ENCODE peak calls at places on chromosomes 5 and 9, in six cellular contexts. X, Z, R, V, F and B are unnamed samples. For H3K4me1, the result is how much of the 10 kb centered on the place peaks cover.

GRCh38 chr5:159504857-159505304 is 174.6 kb upstream of the IL12B start:
- DNase-seq in X (peak), F (no peak), V (peak), R (no peak), Z (peak), B (peak)

GRCh38 chr9:121154782-121155181 is 46.9 kb downstream of the RAB14 start:
- DNase-seq in X (peak), Z (no peak), V (no peak), F (no peak), R (no peak), B (no peak)

GRCh38 chr5:113974976-113975375 is 386.9 kb upstream of the KCNN2 start:
- DNase-seq in F (no peak), V (no peak), Z (no peak), R (no peak), X (no peak), B (no peak)

GRCh38 chr5:81878333-81878732 is 93.5 kb upstream of the ATG10 start:
- DNase-seq in F (no peak), V (no peak), R (no peak), X (no peak), Z (no peak), B (peak)

GRCh38 chr9:18343799-18344198 is 130.2 kb upstream of the ADAMTSL1 start:
- DNase-seq in X (peak), V (no peak), Z (no peak), F (no peak), R (no peak), B (peak)

GRCh38 chr5:78060421-78060820 is 234.1 kb downstream of the AP3B1 start:
- DNase-seq in R (no peak), Z (no peak), X (no peak), V (no peak), F (no peak), B (peak)

GRCh38 chr9:107169796-107170195 is 113.3 kb upstream of the RAD23B start:
- DNase-seq in R (no peak), Z (no peak), X (no peak), V (no peak), F (no peak), B (no peak)

GRCh38 chr5:80216753-80217596 is 38.9 kb downstream of the SERINC5 start:
- DNase-seq in R (no peak), F (no peak), Z (peak), X (no peak), V (peak), B (peak)

GRCh38 chr5:131647078-131647769 is 12.2 kb upstream of the RAPGEF6 start:
- DNase-seq in V (no peak), R (no peak), X (no peak), Z (no peak), F (no peak), B (no peak)

GRCh38 chr9:34518896-34519295 is 3.9 kb downstream of the ENHO start:
- DNase-seq in F (no peak), R (no peak), V (no peak), Z (no peak), X (no peak), B (no peak)

GRCh38 chr5:181221105-181221791 is 1.8 kb upstream of the TRIM41 start:
- DNase-seq in R (no peak), Z (no peak), X (no peak), V (peak), F (no peak), B (no peak)

GRCh38 chr9:35593581-35593980 is 11.5 kb upstream of the TESK1 start:
- DNase-seq in F (no peak), Z (no peak), V (no peak), R (no peak), X (no peak), B (no peak)
- TF ChIP-seq CTCF in F (no peak), Z (no peak), V (no peak), R (no peak), X (no peak), B (no peak)

GRCh38 chr9:110996436-110997224 is 41.6 kb downstream of the LPAR1 start:
- DNase-seq in X (peak), R (no peak), F (no peak), V (no peak), Z (no peak), B (no peak)
- H3K4me1 ChIP-seq in X (under half), R (under half), F (under half), V (under half), Z (under half), B (under half)

GRCh38 chr9:130060296-130060695 is 6.6 kb downstream of the GPR107 start:
- DNase-seq in F (no peak), V (no peak), R (no peak), X (no peak), Z (no peak), B (no peak)

GRCh38 chr9:130062750-130063149 is 9.0 kb downstream of the GPR107 start:
- DNase-seq in Z (no peak), R (no peak), X (no peak), V (no peak), F (no peak), B (no peak)

GRCh38 chr9:130058887-130059286 is 5.2 kb downstream of the GPR107 start:
- DNase-seq in F (no peak), X (no peak), V (no peak), R (no peak), Z (no peak), B (no peak)

GRCh38 chr9:130069048-130069447 is 15.3 kb downstream of the GPR107 start:
- DNase-seq in Z (no peak), X (no peak), F (no peak), V (no peak), R (no peak), B (no peak)

DNA sequence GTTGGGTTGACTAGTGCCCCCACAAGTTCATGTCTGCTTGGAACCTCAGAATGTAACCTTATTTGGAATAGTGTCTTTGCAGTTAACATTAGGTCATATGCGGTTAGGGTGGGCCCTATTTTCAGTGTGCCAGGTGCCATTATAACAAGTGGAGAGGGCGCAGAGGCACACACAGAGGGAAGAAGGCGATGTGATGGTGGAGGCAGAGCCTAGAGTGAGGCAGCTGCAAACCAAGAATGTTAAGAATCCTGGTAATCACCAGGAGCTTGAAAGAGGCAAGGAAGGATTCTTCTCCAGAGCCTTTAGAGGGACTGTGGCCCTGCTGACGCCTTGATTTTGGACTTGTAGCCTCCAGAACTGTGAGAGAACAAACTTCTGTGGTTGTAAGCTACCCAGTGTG is 10.9 kb downstream of the GPR107 start:
- DNase-seq in V (no peak), X (no peak), F (no peak), R (no peak), Z (no peak), B (peak)
- H3K4me3 ChIP-seq in V (no peak), X (no peak), F (no peak), R (no peak), Z (no peak), B (no peak)

GRCh38 chr5:179188636-179189035 is 128.5 kb downstream of the ZNF354C start:
- DNase-seq in V (no peak), X (no peak), R (no peak), F (no peak), Z (no peak), B (no peak)

GRCh38 chr5:179191506-179192184 is 131.5 kb downstream of the ZNF354C start:
- DNase-seq in R (peak), F (no peak), V (peak), X (no peak), Z (no peak), B (no peak)

GRCh38 chr5:179192185-179192890 is 132.2 kb downstream of the ZNF354C start:
- DNase-seq in R (peak), Z (no peak), X (no peak), V (peak), F (no peak), B (no peak)

GRCh38 chr5:179192891-179193470 is 132.8 kb downstream of the ZNF354C start:
- DNase-seq in V (peak), R (no peak), X (no peak), Z (no peak), F (no peak), B (no peak)

GRCh38 chr5:179190851-179191505 is 130.8 kb downstream of the ZNF354C start:
- DNase-seq in Z (no peak), X (no peak), V (peak), R (no peak), F (no peak), B (no peak)
- TF ChIP-seq CTCF in Z (no peak), X (no peak), V (no peak), R (no peak), F (no peak), B (no peak)

GRCh38 chr9:111298831-111299603 is 31.0 kb downstream of the OR2K2 start:
- DNase-seq in Z (peak), R (peak), X (peak), F (peak), V (peak), B (peak)

GRCh38 chr9:111300140-111300735 is 29.8 kb downstream of the OR2K2 start:
- DNase-seq in Z (no peak), F (no peak), V (no peak), R (no peak), X (no peak), B (no peak)

GRCh38 chr9:111298111-111298510 is 31.9 kb downstream of the OR2K2 start:
- DNase-seq in X (no peak), Z (no peak), V (no peak), R (no peak), F (no peak), B (no peak)

GRCh38 chr9:111294691-111295451 is 35.2 kb downstream of the OR2K2 start:
- DNase-seq in R (no peak), V (no peak), F (no peak), X (no peak), Z (no peak), B (no peak)

DNA sequence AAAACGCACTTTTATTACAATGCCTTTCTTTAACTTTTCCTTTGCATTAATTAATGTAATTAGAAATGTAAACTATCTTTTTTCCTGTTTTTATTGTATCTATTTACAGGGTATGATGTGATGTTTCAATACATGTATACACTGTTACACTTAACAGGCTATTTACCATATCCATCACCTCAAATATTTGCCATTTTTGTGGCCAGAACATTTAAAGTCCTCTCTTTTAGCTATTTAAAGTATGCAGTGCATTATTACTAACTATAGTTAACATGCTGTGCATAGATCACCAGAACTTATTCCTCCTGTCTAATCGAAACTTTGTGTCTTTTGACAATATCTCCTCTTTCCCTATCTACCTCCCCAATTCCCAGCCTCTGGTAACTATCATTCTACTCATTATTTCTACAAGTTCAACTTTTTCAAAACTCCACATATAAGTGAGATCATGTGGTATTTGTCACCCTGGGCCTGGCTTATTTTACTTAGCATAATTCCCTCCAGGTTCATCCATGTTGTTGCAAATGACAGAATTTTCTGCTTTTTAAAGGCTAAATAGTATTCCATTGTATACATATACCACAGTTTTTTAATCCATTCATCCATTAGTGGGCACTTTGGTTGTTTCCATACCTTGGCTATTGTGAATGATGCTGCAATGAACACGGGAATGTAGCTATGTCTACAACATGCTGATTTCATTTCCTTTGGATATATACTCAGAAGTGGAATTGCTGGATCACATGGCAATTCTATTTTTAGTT is 32.8 kb downstream of the OR2K2 start:
- DNase-seq in V (no peak), F (no peak), R (no peak), Z (no peak), X (no peak), B (peak)
- H3K4me1 ChIP-seq in V (under half), F (under half), R (under half), Z (under half), X (under half), B (under half)

GRCh38 chr9:136729926-136730325 is 12.8 kb downstream of the LCN10 start:
- DNase-seq in V (no peak), R (no peak), Z (peak), F (no peak), X (no peak), B (no peak)

GRCh38 chr9:136726631-136727191 is 14.3 kb downstream of the DIPK1B start:
- DNase-seq in Z (no peak), X (peak), F (peak), V (no peak), R (peak), B (no peak)

GRCh38 chr9:136729144-136729543 is 13.6 kb downstream of the LCN10 start:
- DNase-seq in R (no peak), Z (no peak), F (no peak), X (no peak), V (no peak), B (no peak)

GRCh38 chr9:136728080-136728547 is 14.6 kb downstream of the LCN10 start:
- DNase-seq in Z (peak), X (peak), V (peak), F (peak), R (peak), B (peak)

GRCh38 chr9:136728548-136729123 is 14.1 kb downstream of the LCN10 start:
- DNase-seq in X (no peak), Z (peak), F (no peak), V (no peak), R (peak), B (peak)
- H3K4me3 ChIP-seq in X (peak), Z (peak), F (peak), V (peak), R (peak), B (peak)

DNA sequence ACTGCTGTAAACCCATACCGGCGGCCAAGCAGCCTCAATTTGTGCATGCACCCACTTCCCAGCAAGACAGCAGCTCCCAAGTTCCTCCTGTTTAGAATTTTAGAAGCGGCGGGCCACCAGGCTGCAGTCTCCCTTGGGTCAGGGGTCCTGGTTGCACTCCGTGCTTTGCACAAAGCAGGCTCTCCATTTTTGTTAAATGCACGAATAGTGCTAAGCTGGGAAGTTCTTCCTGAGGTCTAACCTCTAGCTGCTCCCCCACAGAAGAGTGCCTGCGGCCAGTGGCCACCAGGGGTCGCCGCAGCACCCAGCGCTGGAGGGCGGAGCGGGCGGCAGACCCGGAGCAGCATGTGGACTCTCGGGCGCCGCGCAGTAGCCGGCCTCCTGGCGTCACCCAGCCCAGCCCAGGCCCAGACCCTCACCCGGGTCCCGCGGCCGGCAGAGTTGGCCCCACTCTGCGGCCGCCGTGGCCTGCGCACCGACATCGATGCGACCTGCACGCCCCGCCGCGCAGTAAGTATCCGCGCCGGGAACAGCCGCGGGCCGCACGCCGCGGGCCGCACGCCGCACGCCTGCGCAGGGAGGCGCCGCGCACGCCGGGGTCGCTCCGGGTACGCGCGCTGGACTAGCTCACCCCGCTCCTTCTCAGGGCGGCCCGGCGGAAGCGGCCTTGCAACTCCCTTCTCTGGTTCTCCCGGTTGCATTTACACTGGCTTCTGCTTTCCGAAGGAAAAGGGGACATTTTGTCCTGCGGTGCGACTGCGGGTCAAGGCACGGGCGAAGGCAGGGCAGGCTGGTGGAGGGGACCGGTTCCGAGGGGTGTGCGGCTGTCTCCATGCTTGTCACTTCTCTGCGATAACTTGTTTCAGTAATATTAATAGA is at the start of gene FXN:
- DNase-seq in X (peak), V (peak), F (peak), Z (peak), R (peak), B (peak)
- TF ChIP-seq CTCF in X (peak), V (peak), F (peak), Z (peak), R (peak), B (peak)